ENCODE peak calls at places on chromosomes 1 and 21, in five cellular contexts. One of them, this sample, is unnamed.
A peak's percentile ranks its signal among the peaks of the same experiment; 100 is the strongest.

GRCh38 chr1:52756020-52756419 is 29.8 kb downstream of the ZYG11B start:
- DNase-seq in stimulated activated CD8-positive, alpha-beta memory T cell treated with anti-CD3 and anti-CD28 coated beads, Interleukin-15, amount 100 ng/mL, for 4 hours: no peak
- DNase-seq in activated CD4-positive, alpha-beta memory T cell treated with anti-CD3 and anti-CD28 coated beads for 36 hours: no peak
- DNase-seq in AG08395: no peak
- DNase-seq in NCI-H2081: no peak
- DNase-seq in this sample: no peak

GRCh38 chr1:46131727-46132528 is 501 bp downstream of the PIK3R3 start:
- DNase-seq in AG08395: no peak
- DNase-seq in NCI-H2081: peak; percentile 67
- DNase-seq in activated CD4-positive, alpha-beta memory T cell treated with anti-CD3 and anti-CD28 coated beads for 36 hours: peak; percentile 43
- DNase-seq in stimulated activated CD8-positive, alpha-beta memory T cell treated with anti-CD3 and anti-CD28 coated beads, Interleukin-15, amount 100 ng/mL, for 4 hours: peak; percentile 1
- DNase-seq in this sample: no peak

GRCh38 chr21:34844924-34845238 is 176.1 kb downstream of the CLIC6 start:
- DNase-seq in AG08395: no peak
- DNase-seq in stimulated activated CD8-positive, alpha-beta memory T cell treated with anti-CD3 and anti-CD28 coated beads, Interleukin-15, amount 100 ng/mL, for 4 hours: no peak
- DNase-seq in activated CD4-positive, alpha-beta memory T cell treated with anti-CD3 and anti-CD28 coated beads for 36 hours: no peak
- DNase-seq in NCI-H2081: peak; percentile 45
- DNase-seq in this sample: no peak

GRCh38 chr1:228004887-228005462 is 1.8 kb upstream of the WNT3A start:
- DNase-seq in activated CD4-positive, alpha-beta memory T cell treated with anti-CD3 and anti-CD28 coated beads for 36 hours: peak; percentile 6
- DNase-seq in NCI-H2081: no peak
- DNase-seq in stimulated activated CD8-positive, alpha-beta memory T cell treated with anti-CD3 and anti-CD28 coated beads, Interleukin-15, amount 100 ng/mL, for 4 hours: no peak
- DNase-seq in AG08395: peak; percentile 1
- DNase-seq in this sample: no peak

GRCh38 chr1:61444277-61444676 is 280.7 kb downstream of the TM2D1 start:
- DNase-seq in stimulated activated CD8-positive, alpha-beta memory T cell treated with anti-CD3 and anti-CD28 coated beads, Interleukin-15, amount 100 ng/mL, for 4 hours: no peak
- DNase-seq in activated CD4-positive, alpha-beta memory T cell treated with anti-CD3 and anti-CD28 coated beads for 36 hours: no peak
- DNase-seq in NCI-H2081: no peak
- DNase-seq in AG08395: no peak
- DNase-seq in this sample: no peak

GRCh38 chr1:231954751-231955150 is 328.2 kb downstream of the DISC1 start:
- DNase-seq in stimulated activated CD8-positive, alpha-beta memory T cell treated with anti-CD3 and anti-CD28 coated beads, Interleukin-15, amount 100 ng/mL, for 4 hours: no peak
- DNase-seq in AG08395: no peak
- DNase-seq in activated CD4-positive, alpha-beta memory T cell treated with anti-CD3 and anti-CD28 coated beads for 36 hours: no peak
- DNase-seq in NCI-H2081: no peak
- DNase-seq in this sample: no peak

GRCh38 chr1:115781343-115781742 is 12.8 kb upstream of the CASQ2 start:
- DNase-seq in activated CD4-positive, alpha-beta memory T cell treated with anti-CD3 and anti-CD28 coated beads for 36 hours: no peak
- DNase-seq in AG08395: peak; percentile 51
- DNase-seq in stimulated activated CD8-positive, alpha-beta memory T cell treated with anti-CD3 and anti-CD28 coated beads, Interleukin-15, amount 100 ng/mL, for 4 hours: no peak
- DNase-seq in NCI-H2081: no peak
- DNase-seq in this sample: no peak

GRCh38 chr1:24930703-24931480 is 816 bp upstream of the RUNX3 start:
- DNase-seq in NCI-H2081: no peak
- DNase-seq in activated CD4-positive, alpha-beta memory T cell treated with anti-CD3 and anti-CD28 coated beads for 36 hours: no peak
- DNase-seq in stimulated activated CD8-positive, alpha-beta memory T cell treated with anti-CD3 and anti-CD28 coated beads, Interleukin-15, amount 100 ng/mL, for 4 hours: no peak
- DNase-seq in AG08395: no peak
- DNase-seq in this sample: no peak

GRCh38 chr1:204077979-204078696 is 5.2 kb downstream of the SOX13 start:
- DNase-seq in stimulated activated CD8-positive, alpha-beta memory T cell treated with anti-CD3 and anti-CD28 coated beads, Interleukin-15, amount 100 ng/mL, for 4 hours: no peak
- DNase-seq in NCI-H2081: peak; percentile 72
- DNase-seq in activated CD4-positive, alpha-beta memory T cell treated with anti-CD3 and anti-CD28 coated beads for 36 hours: no peak
- DNase-seq in AG08395: no peak
- DNase-seq in this sample: no peak

GRCh38 chr1:164794310-164794709 is 235.3 kb downstream of the PBX1 start:
- DNase-seq in NCI-H2081: no peak
- DNase-seq in activated CD4-positive, alpha-beta memory T cell treated with anti-CD3 and anti-CD28 coated beads for 36 hours: no peak
- DNase-seq in stimulated activated CD8-positive, alpha-beta memory T cell treated with anti-CD3 and anti-CD28 coated beads, Interleukin-15, amount 100 ng/mL, for 4 hours: no peak
- DNase-seq in AG08395: peak; percentile 95
- DNase-seq in this sample: no peak

GRCh38 chr1:94045465-94046056 is 75.4 kb downstream of the ABCA4 start:
- DNase-seq in NCI-H2081: no peak
- DNase-seq in activated CD4-positive, alpha-beta memory T cell treated with anti-CD3 and anti-CD28 coated beads for 36 hours: peak; percentile 50
- DNase-seq in stimulated activated CD8-positive, alpha-beta memory T cell treated with anti-CD3 and anti-CD28 coated beads, Interleukin-15, amount 100 ng/mL, for 4 hours: no peak
- DNase-seq in AG08395: peak; percentile 95
- DNase-seq in this sample: peak; percentile 92

GRCh38 chr1:220368352-220369265 is 96.4 kb upstream of the RAB3GAP2 start:
- DNase-seq in AG08395: peak; percentile 11
- DNase-seq in stimulated activated CD8-positive, alpha-beta memory T cell treated with anti-CD3 and anti-CD28 coated beads, Interleukin-15, amount 100 ng/mL, for 4 hours: no peak
- DNase-seq in activated CD4-positive, alpha-beta memory T cell treated with anti-CD3 and anti-CD28 coated beads for 36 hours: no peak
- DNase-seq in NCI-H2081: no peak
- DNase-seq in this sample: no peak

GRCh38 chr1:112894010-112894292 is 62.0 kb downstream of the SLC16A1 start:
- DNase-seq in activated CD4-positive, alpha-beta memory T cell treated with anti-CD3 and anti-CD28 coated beads for 36 hours: no peak
- DNase-seq in AG08395: no peak
- DNase-seq in NCI-H2081: no peak
- DNase-seq in stimulated activated CD8-positive, alpha-beta memory T cell treated with anti-CD3 and anti-CD28 coated beads, Interleukin-15, amount 100 ng/mL, for 4 hours: no peak
- DNase-seq in this sample: no peak

GRCh38 chr1:114015075-114015474 is 35.8 kb downstream of the OLFML3 start:
- DNase-seq in activated CD4-positive, alpha-beta memory T cell treated with anti-CD3 and anti-CD28 coated beads for 36 hours: no peak
- DNase-seq in NCI-H2081: no peak
- DNase-seq in stimulated activated CD8-positive, alpha-beta memory T cell treated with anti-CD3 and anti-CD28 coated beads, Interleukin-15, amount 100 ng/mL, for 4 hours: no peak
- DNase-seq in AG08395: peak; percentile 18
- DNase-seq in this sample: no peak

GRCh38 chr1:230825061-230825803 is 43.1 kb downstream of the C1orf198 start:
- DNase-seq in activated CD4-positive, alpha-beta memory T cell treated with anti-CD3 and anti-CD28 coated beads for 36 hours: no peak
- DNase-seq in AG08395: peak; percentile 76
- DNase-seq in stimulated activated CD8-positive, alpha-beta memory T cell treated with anti-CD3 and anti-CD28 coated beads, Interleukin-15, amount 100 ng/mL, for 4 hours: no peak
- DNase-seq in NCI-H2081: peak; percentile 21
- DNase-seq in this sample: no peak